ENCODE peak calls at places on chromosomes 3 and 15, in seven cellular contexts. Z is body of pancreas, K is iris pigment epithelial cell, T is KG1, N is T-cell, O is left colon, C is C1 segment of cervical spinal cord. F is an unnamed sample.

GRCh38 chr3:193149998-193150397 is 91.0 kb upstream of the PLAAT1 start:
- DNase-seq in Z (no peak), K (no peak), T (no peak), N (no peak), O (no peak), C (no peak), F (no peak)

GRCh38 chr15:79221696-79222095 is 60.8 kb upstream of the ANKRD34C start:
- DNase-seq in Z (no peak), K (no peak), T (no peak), N (no peak), O (no peak), C (no peak), F (no peak)

GRCh38 chr15:48393650-48394049 is 62.4 kb downstream of the DUT start:
- DNase-seq in Z (no peak), K (peak; percentile 47), T (no peak), N (no peak), O (peak; percentile 53), C (no peak), F (no peak)

GRCh38 chr3:36944641-36945270 is at the start of gene TRANK1:
- DNase-seq in Z (peak; percentile 44), K (peak; percentile 48), T (no peak), N (peak; percentile 77), O (peak; percentile 71), C (no peak), F (peak; percentile 55)

GRCh38 chr3:15266510-15267376 is 60.7 kb downstream of the CAPN7 start:
- DNase-seq in Z (no peak), K (no peak), T (no peak), N (no peak), O (no peak), C (no peak), F (no peak)

GRCh38 chr3:197495499-197495898 is 60.3 kb downstream of the BDH1 start:
- DNase-seq in Z (no peak), K (no peak), T (no peak), N (no peak), O (no peak), C (no peak), F (no peak)

GRCh38 chr3:37603722-37604121 is 258.0 kb upstream of the CTDSPL start:
- DNase-seq in Z (no peak), K (no peak), T (no peak), N (no peak), O (no peak), C (no peak), F (no peak)

GRCh38 chr15:48579945-48580671 is 65.4 kb downstream of the FBN1 start:
- DNase-seq in Z (no peak), K (no peak), T (no peak), N (no peak), O (no peak), C (no peak), F (no peak)

GRCh38 chr3:188202358-188203138 is 48.6 kb downstream of the LPP start:
- DNase-seq in Z (peak; percentile 19), K (no peak), T (no peak), N (no peak), O (no peak), C (no peak), F (no peak)

GRCh38 chr15:81002004-81002253 is 1.2 kb downstream of the TLNRD1 start:
- DNase-seq in Z (no peak), K (no peak), T (no peak), N (no peak), O (no peak), C (no peak), F (no peak)

GRCh38 chr3:16176391-16177030 is 2.0 kb downstream of the GALNT15 start:
- DNase-seq in Z (no peak), K (no peak), T (no peak), N (no peak), O (no peak), C (no peak), F (no peak)

GRCh38 chr3:134485075-134485536 is 679 bp downstream of the ANAPC13 start:
- DNase-seq in Z (peak; percentile 40), K (no peak), T (no peak), N (no peak), O (peak; percentile 34), C (no peak), F (no peak)

GRCh38 chr15:82873000-82873680 is 63.7 kb downstream of the WHAMM start:
- DNase-seq in Z (no peak), K (no peak), T (no peak), N (no peak), O (no peak), C (no peak), F (no peak)

GRCh38 chr3:49175530-49175929 is 4.1 kb downstream of the KLHDC8B start:
- DNase-seq in Z (no peak), K (no peak), T (no peak), N (no peak), O (no peak), C (no peak), F (no peak)

GRCh38 chr3:119681279-119681678 is 4.1 kb upstream of the COX17 start:
- DNase-seq in Z (no peak), K (peak; percentile 51), T (no peak), N (no peak), O (no peak), C (no peak), F (no peak)

GRCh38 chr3:42101481-42101880 is 10.3 kb downstream of the TRAK1 start:
- DNase-seq in Z (no peak), K (no peak), T (no peak), N (no peak), O (no peak), C (no peak), F (no peak)

GRCh38 chr3:31565288-31565687 is 32.6 kb downstream of the STT3B start:
- DNase-seq in Z (no peak), K (peak; percentile 70), T (no peak), N (no peak), O (no peak), C (no peak), F (no peak)

GRCh38 chr3:192332386-192333291 is 394.7 kb downstream of the FGF12 start:
- DNase-seq in Z (no peak), K (no peak), T (no peak), N (no peak), O (no peak), C (no peak), F (no peak)

GRCh38 chr3:145017959-145018358 is 1046.3 kb downstream of the DIPK2A start:
- DNase-seq in Z (no peak), K (peak; percentile 79), T (no peak), N (no peak), O (no peak), C (no peak), F (no peak)

GRCh38 chr3:71407833-71408232 is 175.7 kb downstream of the FOXP1 start:
- DNase-seq in Z (no peak), K (no peak), T (no peak), N (no peak), O (no peak), C (no peak), F (no peak)

GRCh38 chr3:46393554-46394434 is 13.1 kb downstream of the CCR5AS start:
- DNase-seq in Z (no peak), K (peak; percentile 52), T (no peak), N (no peak), O (no peak), C (no peak), F (no peak)